ENCODE peak calls at places on chromosomes 3 and 15, in seven cellular contexts. U, F, Y, C, S, D and N are unnamed samples.

GRCh38 chr15:93043621-93044300 is 45.2 kb downstream of the RGMA start:
- DNase-seq in U (no peak), F (no peak), Y (no peak), C (no peak), S (no peak), D (no peak), N (no peak)

GRCh38 chr3:49805884-49806701 is 3.0 kb downstream of the INKA1 start:
- DNase-seq in U (no peak), F (no peak), Y (no peak), C (peak; percentile 23), S (no peak), D (no peak), N (no peak)

GRCh38 chr15:46441294-46442062 is 806.6 kb downstream of the SQOR start:
- DNase-seq in U (no peak), F (no peak), Y (no peak), C (peak; percentile 72), S (no peak), D (no peak), N (no peak)

GRCh38 chr3:148077951-148078350 is 619.8 kb upstream of the AGTR1 start:
- DNase-seq in U (no peak), F (no peak), Y (no peak), C (no peak), S (no peak), D (no peak), N (no peak)

GRCh38 chr15:70509282-70510272 is 253.8 kb downstream of the UACA start:
- DNase-seq in U (no peak), F (no peak), Y (no peak), C (no peak), S (no peak), D (no peak), N (no peak)

GRCh38 chr3:54121404-54122045 is 827 bp upstream of the CACNA2D3 start:
- DNase-seq in U (no peak), F (no peak), Y (no peak), C (no peak), S (no peak), D (no peak), N (no peak)

GRCh38 chr3:54550216-54550977 is 377.5 kb downstream of the LRTM1 start:
- DNase-seq in U (no peak), F (no peak), Y (no peak), C (no peak), S (no peak), D (no peak), N (no peak)

GRCh38 chr3:48125026-48125704 is 63.1 kb downstream of the CDC25A start:
- DNase-seq in U (no peak), F (no peak), Y (peak; percentile 28), C (peak; percentile 67), S (no peak), D (no peak), N (no peak)

GRCh38 chr3:31027914-31028313 is 133.5 kb upstream of the GADL1 start:
- DNase-seq in U (no peak), F (no peak), Y (no peak), C (no peak), S (no peak), D (no peak), N (no peak)

GRCh38 chr3:46849686-46850467 is 13.4 kb downstream of the MYL3 start:
- DNase-seq in U (no peak), F (no peak), Y (no peak), C (no peak), S (no peak), D (no peak), N (no peak)

GRCh38 chr3:113136071-113136470 is 75.3 kb upstream of the BOC start:
- DNase-seq in U (no peak), F (no peak), Y (no peak), C (peak; percentile 22), S (no peak), D (peak; percentile 17), N (no peak)

GRCh38 chr15:100716456-100717085 is 114.2 kb downstream of the ASB7 start:
- DNase-seq in U (no peak), F (no peak), Y (no peak), C (no peak), S (no peak), D (no peak), N (no peak)

GRCh38 chr3:24012589-24013257 is 67.6 kb downstream of the NR1D2 start:
- DNase-seq in U (no peak), F (no peak), Y (no peak), C (no peak), S (no peak), D (no peak), N (no peak)

GRCh38 chr3:114640126-114640525 is 346.3 kb downstream of the TIGIT start:
- DNase-seq in U (no peak), F (no peak), Y (no peak), C (no peak), S (no peak), D (no peak), N (no peak)

GRCh38 chr15:26075770-26076169 is 212.6 kb upstream of the ATP10A start:
- DNase-seq in U (no peak), F (no peak), Y (no peak), C (no peak), S (no peak), D (no peak), N (no peak)